ENCODE peak calls at places on chromosomes 1 and 21, in ten cellular contexts. E is T-helper 17 cell; U is stimulated activated CD4-positive, alpha-beta T cell treated with anti-CD3 and anti-CD28 coated beads, Interleukin-1b, Interleukin-23, amount 100 ng/mL, for 4 hours; N is left cardiac atrium; I is T-helper 2 cell; Y is astrocyte; D is adipocyte; Q is G401; S is iPS DF 6.9; C is fibroblast of mammary gland. A is an unnamed sample.

GRCh38 chr1:236536540-236536939 is 12.8 kb downstream of the LGALS8 start:
- DNase-seq in I (no peak), D (no peak), E (no peak), U (no peak), S (no peak), Q (no peak), C (no peak), N (no peak), Y (no peak), A (no peak)

GRCh38 chr1:84691139-84691783 is 1.0 kb upstream of the SSX2IP start:
- DNase-seq in Y (peak; percentile 10), Q (no peak), D (no peak), U (no peak), C (no peak), S (no peak), N (no peak), E (no peak), I (no peak), A (no peak)

GRCh38 chr1:53112861-53113260 is 29.6 kb downstream of the SLC1A7 start:
- DNase-seq in E (no peak), C (no peak), I (no peak), U (no peak), S (no peak), Y (no peak), D (no peak), N (no peak), Q (no peak), A (no peak)

GRCh38 chr1:245493029-245493428 is 338.2 kb downstream of the KIF26B start:
- DNase-seq in I (no peak), S (no peak), U (no peak), Q (no peak), Y (no peak), C (no peak), E (no peak), D (no peak), N (no peak), A (no peak)

GRCh38 chr1:174938306-174939000 is 61.3 kb upstream of the CACYBP start:
- DNase-seq in D (no peak), I (no peak), E (no peak), S (no peak), Y (no peak), C (no peak), Q (no peak), U (no peak), N (no peak), A (no peak)

GRCh38 chr21:33196956-33197374 is 32.8 kb upstream of the IFNAR2 start:
- DNase-seq in N (peak; percentile 57), I (peak; percentile 15), Y (peak; percentile 34), D (peak; percentile 89), E (peak; percentile 43), U (peak; percentile 62), C (peak; percentile 67), S (peak; percentile 74), Q (peak; percentile 84), A (no peak)

GRCh38 chr21:31898898-31899630 is 26.2 kb downstream of the HUNK start:
- DNase-seq in D (no peak), C (no peak), Y (no peak), I (no peak), E (no peak), Q (no peak), N (no peak), U (no peak), S (no peak), A (no peak)

GRCh38 chr1:66570196-66570595 is 36.2 kb downstream of the SGIP1 start:
- DNase-seq in U (no peak), Q (no peak), N (no peak), D (peak; percentile 12), Y (no peak), I (no peak), E (no peak), S (no peak), C (no peak), A (no peak)

GRCh38 chr1:28273216-28273860 is 14.0 kb downstream of the SESN2 start:
- DNase-seq in E (no peak), C (no peak), U (no peak), S (no peak), I (no peak), Q (no peak), D (no peak), N (no peak), Y (no peak), A (no peak)

GRCh38 chr1:1079408-1080121 is 5.5 kb upstream of the RNF223 start:
- DNase-seq in D (peak; percentile 72), Y (peak; percentile 80), U (no peak), I (no peak), Q (peak; percentile 66), N (peak; percentile 52), S (no peak), E (no peak), C (peak; percentile 80), A (no peak)

GRCh38 chr1:169108897-169109560 is 2.5 kb downstream of the ATP1B1 start:
- DNase-seq in U (no peak), C (no peak), S (no peak), I (no peak), D (no peak), Q (peak; percentile 74), N (no peak), E (no peak), Y (no peak), A (no peak)

GRCh38 chr1:27785763-27786162 is 12.7 kb downstream of the STX12 start:
- DNase-seq in S (no peak), Y (peak; percentile 36), E (no peak), D (peak; percentile 32), Q (no peak), C (no peak), N (no peak), U (no peak), I (no peak), A (no peak)

GRCh38 chr1:7301346-7301993 is 469.6 kb upstream of the VAMP3 start:
- DNase-seq in I (no peak), Q (peak; percentile 55), E (no peak), C (no peak), D (no peak), Y (no peak), N (no peak), U (no peak), S (no peak), A (no peak)

GRCh38 chr1:110675060-110675791 is 486 bp upstream of the KCNA3 start:
- DNase-seq in U (no peak), E (no peak), D (no peak), N (peak; percentile 22), I (no peak), C (no peak), S (no peak), Y (no peak), Q (peak; percentile 68), A (no peak)

GRCh38 chr1:89762801-89763648 is 57.8 kb upstream of the LRRC8D start:
- DNase-seq in C (peak; percentile 79), U (peak; percentile 83), S (peak; percentile 63), Y (peak; percentile 59), D (peak; percentile 96), I (peak; percentile 78), E (peak; percentile 85), N (peak; percentile 90), Q (peak; percentile 72), A (peak; percentile 93)

GRCh38 chr1:29703596-29703995 is 467.3 kb downstream of the PTPRU start:
- DNase-seq in E (no peak), C (peak; percentile 51), S (no peak), Y (no peak), I (no peak), Q (peak; percentile 54), D (peak; percentile 72), U (no peak), N (no peak), A (no peak)

GRCh38 chr1:93614550-93615200 is 67.0 kb downstream of the BCAR3 start:
- DNase-seq in D (no peak), C (peak; percentile 47), Q (no peak), U (no peak), N (no peak), I (no peak), Y (no peak), E (no peak), S (no peak), A (no peak)

GRCh38 chr21:15515908-15516307 is 213.9 kb upstream of the USP25 start:
- DNase-seq in D (no peak), C (no peak), N (no peak), E (no peak), Y (no peak), S (no peak), Q (no peak), I (no peak), U (no peak), A (no peak)

GRCh38 chr1:116485071-116485735 is 85.6 kb downstream of the CD58 start:
- DNase-seq in E (peak; percentile 86), C (peak; percentile 87), U (peak; percentile 89), Y (peak; percentile 58), I (peak; percentile 86), S (peak; percentile 90), D (peak; percentile 95), N (peak; percentile 93), Q (peak; percentile 86), A (peak; percentile 93)

GRCh38 chr1:17839641-17840196 is 84.6 kb downstream of the ACTL8 start:
- DNase-seq in Y (no peak), E (no peak), D (no peak), U (no peak), S (no peak), Q (peak; percentile 85), C (no peak), N (no peak), I (no peak), A (no peak)

GRCh38 chr1:218659911-218660677 is 315.0 kb downstream of the TGFB2 start:
- DNase-seq in S (no peak), U (no peak), I (no peak), Y (peak; percentile 68), E (no peak), C (peak; percentile 39), N (no peak), D (peak; percentile 80), Q (no peak), A (no peak)

GRCh38 chr1:56378376-56379070 is 200.8 kb downstream of the PLPP3 start:
- DNase-seq in D (no peak), I (no peak), C (no peak), Y (no peak), N (no peak), E (no peak), Q (no peak), U (no peak), S (no peak), A (no peak)

GRCh38 chr1:26537951-26538352 is 8.4 kb downstream of the RPS6KA1 start:
- DNase-seq in I (no peak), C (peak; percentile 37), Y (no peak), U (no peak), N (no peak), D (peak; percentile 15), Q (peak; percentile 74), E (no peak), S (no peak), A (no peak)

GRCh38 chr1:6145351-6145750 is 34.8 kb downstream of the CHD5 start:
- DNase-seq in Y (no peak), E (no peak), U (no peak), I (no peak), N (no peak), Q (no peak), D (no peak), S (no peak), C (no peak), A (no peak)

GRCh38 chr1:234586304-234586703 is 23.7 kb downstream of the IRF2BP2 start:
- DNase-seq in E (no peak), N (no peak), U (no peak), I (no peak), C (no peak), D (no peak), Q (no peak), Y (no peak), S (no peak), A (no peak)

GRCh38 chr1:154405762-154406571 is 824 bp downstream of the IL6R start:
- DNase-seq in N (peak; percentile 90), Y (peak; percentile 39), S (no peak), C (peak; percentile 77), I (peak; percentile 44), E (no peak), D (peak; percentile 86), Q (peak; percentile 16), U (no peak), A (peak; percentile 90)

GRCh38 chr1:108808438-108808837 is 48.5 kb downstream of the AKNAD1 start:
- DNase-seq in Q (no peak), D (no peak), N (no peak), U (no peak), Y (no peak), I (no peak), C (no peak), S (no peak), E (no peak), A (no peak)

GRCh38 chr1:21165076-21165475 is 11.6 kb downstream of the EIF4G3 start:
- DNase-seq in U (no peak), D (no peak), I (no peak), Y (no peak), S (no peak), Q (no peak), C (peak; percentile 39), N (no peak), E (no peak), A (no peak)

A was measured in Right ventricle myocardium inferior.